ENCODE peak calls at places on chromosomes 1 and 21, in four cellular contexts. N is SK-MEL-5; V is stimulated activated CD4-positive, alpha-beta T cell treated with anti-CD3 and anti-CD28 coated beads, Interleukin-2, amount 100 ng/mL, for 48 hours; S is activated CD8-positive, alpha-beta memory T cell treated with anti-CD3 and anti-CD28 coated beads for 1 hour. J is an unnamed sample.

GRCh38 chr1:226790545-226791181 is 51.6 kb upstream of the ITPKB start:
- DNase-seq in N (no peak), V (no peak), S (no peak), J (no peak)

GRCh38 chr1:17134036-17134435 is 14.8 kb upstream of the PADI2 start:
- DNase-seq in N (no peak), V (no peak), S (no peak), J (no peak)

GRCh38 chr1:16441312-16441641 is 753 bp downstream of the NECAP2 start:
- DNase-seq in N (no peak), V (no peak), S (no peak), J (no peak)

GRCh38 chr1:168974611-168975010 is 131.9 kb upstream of the ATP1B1 start:
- DNase-seq in N (no peak), V (no peak), S (no peak), J (no peak)

GRCh38 chr1:242189591-242189990 is 190.7 kb upstream of the MAP1LC3C start:
- DNase-seq in N (peak; percentile 62), V (no peak), S (no peak), J (peak; percentile 77)

GRCh38 chr1:22845536-22845935 is 127.1 kb downstream of the LACTBL1 start:
- DNase-seq in N (no peak), V (no peak), S (no peak), J (no peak)

GRCh38 chr21:38965910-38966504 is 160.3 kb downstream of the ETS2 start:
- DNase-seq in N (peak; percentile 40), V (no peak), S (no peak), J (no peak)

GRCh38 chr1:100461222-100461621 is 76.7 kb upstream of the GPR88 start:
- DNase-seq in N (no peak), V (no peak), S (no peak), J (no peak)

GRCh38 chr1:8682573-8682972 is 134.9 kb downstream of the RERE start:
- DNase-seq in N (no peak), V (no peak), S (no peak), J (no peak)

GRCh38 chr1:45012639-45013278 is 705 bp downstream of the UROD start:
- DNase-seq in N (peak; percentile 45), V (peak; percentile 43), S (no peak), J (peak; percentile 79)

GRCh38 chr1:154193821-154194220 is 1.9 kb upstream of the TPM3 start:
- DNase-seq in N (peak; percentile 56), V (no peak), S (no peak), J (no peak)

GRCh38 chr1:98967122-98967521 is 37.5 kb downstream of the PLPPR5 start:
- DNase-seq in N (no peak), V (no peak), S (no peak), J (no peak)

GRCh38 chr1:42957880-42958487 is 684 bp downstream of the SLC2A1 start:
- DNase-seq in N (peak; percentile 42), V (peak; percentile 65), S (no peak), J (peak; percentile 68)

GRCh38 chr21:41480086-41480690 is 27.8 kb downstream of the TMPRSS2 start:
- DNase-seq in N (no peak), V (no peak), S (no peak), J (no peak)

GRCh38 chr1:17163789-17164666 is 40.9 kb upstream of the PADI1 start:
- DNase-seq in N (no peak), V (no peak), S (no peak), J (no peak)

GRCh38 chr1:20223659-20224058 is 37.3 kb upstream of the PLA2G2C start:
- DNase-seq in N (no peak), V (no peak), S (no peak), J (no peak)

GRCh38 chr1:29646161-29646775 is 409.9 kb downstream of the PTPRU start:
- DNase-seq in N (no peak), V (no peak), S (no peak), J (no peak)

GRCh38 chr1:201013031-201013485 is 10.5 kb downstream of the KIF21B start:
- DNase-seq in N (no peak), V (no peak), S (no peak), J (no peak)

GRCh38 chr21:26966360-26966977 is 419 bp downstream of the ADAMTS5 start:
- DNase-seq in N (no peak), V (no peak), S (no peak), J (peak; percentile 45)

GRCh38 chr21:14630556-14631069 is 84.5 kb upstream of the SAMSN1 start:
- DNase-seq in N (no peak), V (no peak), S (no peak), J (no peak)

GRCh38 chr1:15191785-15192184 is 38.2 kb downstream of the TMEM51 start:
- DNase-seq in N (no peak), V (no peak), S (no peak), J (no peak)

GRCh38 chr1:76668046-76668445 is 199.2 kb upstream of the ST6GALNAC5 start:
- DNase-seq in N (peak; percentile 65), V (no peak), S (no peak), J (no peak)

GRCh38 chr1:184791199-184791935 is 36.7 kb upstream of the EDEM3 start:
- DNase-seq in N (no peak), V (no peak), S (no peak), J (no peak)

GRCh38 chr1:32868085-32868484 is 2.6 kb downstream of the FNDC5 start:
- DNase-seq in N (no peak), V (no peak), S (no peak), J (no peak)

GRCh38 chr1:149936076-149936991 is at the start of gene MTMR11:
- DNase-seq in N (peak; percentile 42), V (no peak), S (no peak), J (peak; percentile 47)

GRCh38 chr21:33063907-33064622 is 5.9 kb upstream of the OLIG1 start:
- DNase-seq in N (peak; percentile 65), V (no peak), S (no peak), J (no peak)

GRCh38 chr1:94928293-94928939 is 1.5 kb upstream of the CNN3 start:
- DNase-seq in N (no peak), V (no peak), S (no peak), J (no peak)

GRCh38 chr1:203465146-203465798 is 10.3 kb upstream of the PRELP start:
- DNase-seq in N (no peak), V (no peak), S (no peak), J (no peak)

GRCh38 chr1:109792056-109792831 is 28.5 kb upstream of the EPS8L3 start:
- DNase-seq in N (no peak), V (no peak), S (no peak), J (peak; percentile 51)

GRCh38 chr1:191290441-191290840 is 812.8 kb upstream of the BRINP3 start:
- DNase-seq in N (peak; percentile 30), V (no peak), S (no peak), J (no peak)